ENCODE peak calls at places on chromosomes 16 and 17, in five cellular contexts. Y is IMR-90, E is ascending aorta, J is endothelial cell of umbilical vein, R is psoas muscle. H is an unnamed sample.
A peak's percentile ranks its signal among the peaks of the same experiment; 100 is the strongest.

GRCh38 chr17:17613708-17614114 is 22.2 kb upstream of the PEMT start:
- DNase-seq in J (peak; percentile 73), R (no peak), E (no peak), Y (peak; percentile 73), H (no peak)

GRCh38 chr16:55572439-55572838 is 6.0 kb downstream of the CAPNS2 start:
- DNase-seq in J (no peak), Y (no peak), E (no peak), R (no peak), H (no peak)

GRCh38 chr17:8788998-8789397 is 10.2 kb downstream of the MFSD6L start:
- DNase-seq in J (no peak), R (no peak), Y (no peak), E (no peak), H (no peak)

GRCh38 chr17:66652840-66653507 is 181.9 kb upstream of the CACNG5 start:
- DNase-seq in E (no peak), R (no peak), J (peak; percentile 14), Y (peak; percentile 74), H (no peak)

GRCh38 chr16:50940275-50940854 is 198.5 kb downstream of the CYLD start:
- DNase-seq in J (no peak), E (no peak), Y (no peak), R (no peak), H (no peak)

GRCh38 chr16:75341934-75342811 is 90.7 kb upstream of the BCAR1 start:
- DNase-seq in J (peak; percentile 99), R (no peak), E (no peak), Y (peak; percentile 65), H (no peak)

GRCh38 chr17:8016632-8017424 is 14.4 kb downstream of the GUCY2D start:
- DNase-seq in E (no peak), J (peak; percentile 12), Y (no peak), R (no peak), H (peak; percentile 80)

GRCh38 chr16:12228607-12229499 is 252.3 kb downstream of the SNX29 start:
- DNase-seq in Y (peak; percentile 71), E (no peak), R (peak; percentile 31), J (peak; percentile 67), H (peak; percentile 56)

GRCh38 chr17:82696916-82697807 is 1.3 kb downstream of the RAB40B start:
- DNase-seq in J (no peak), E (no peak), R (no peak), Y (no peak), H (no peak)

GRCh38 chr17:82881900-82882714 is 42.3 kb upstream of the ZNF750 start:
- DNase-seq in Y (no peak), J (no peak), R (peak; percentile 67), E (no peak), H (peak; percentile 80)

GRCh38 chr17:1650731-1651558 is 1.3 kb upstream of the RILP start:
- DNase-seq in J (no peak), R (no peak), Y (no peak), E (no peak), H (peak; percentile 88)

GRCh38 chr16:68473358-68474064 is 25.2 kb upstream of the SMPD3 start:
- DNase-seq in J (peak; percentile 24), Y (no peak), E (no peak), R (no peak), H (peak; percentile 88)

GRCh38 chr16:66580605-66581209 is 1.4 kb downstream of the CMTM2 start:
- DNase-seq in J (no peak), E (no peak), R (no peak), Y (peak; percentile 87), H (no peak)

GRCh38 chr16:75044800-75045361 is 46.1 kb downstream of the ZNRF1 start:
- DNase-seq in J (no peak), E (no peak), R (peak; percentile 25), Y (no peak), H (no peak)

GRCh38 chr16:11446566-11447119 is 101.4 kb downstream of the RMI2 start:
- DNase-seq in J (no peak), E (no peak), R (no peak), Y (no peak), H (peak; percentile 11)

GRCh38 chr17:19805006-19805405 is 56.9 kb upstream of the ALDH3A1 start:
- DNase-seq in Y (peak; percentile 31), J (peak; percentile 36), E (no peak), R (no peak), H (no peak)

GRCh38 chr17:62309381-62309780 is 71.0 kb upstream of the EFCAB3 start:
- DNase-seq in Y (no peak), J (no peak), E (no peak), R (no peak), H (no peak)

GRCh38 chr16:69471121-69471520 is 46.7 kb downstream of the CYB5B start:
- DNase-seq in E (no peak), R (no peak), J (no peak), Y (no peak), H (no peak)

GRCh38 chr17:4108397-4108796 is 34.4 kb downstream of the ZZEF1 start:
- DNase-seq in E (no peak), J (no peak), R (no peak), Y (no peak), H (no peak)

GRCh38 chr16:67713647-67714273 is 5.4 kb downstream of the GFOD2 start:
- DNase-seq in Y (no peak), R (no peak), J (no peak), E (no peak), H (no peak)

GRCh38 chr16:5064915-5065314 is 841 bp downstream of the C16orf89 start:
- DNase-seq in J (no peak), R (no peak), Y (peak; percentile 24), E (no peak), H (no peak)

GRCh38 chr17:48047741-48048320 is 328 bp upstream of the NFE2L1 start:
- DNase-seq in Y (peak; percentile 100), R (peak; percentile 99), J (peak; percentile 100), E (peak; percentile 99), H (peak; percentile 100)

GRCh38 chr16:1184980-1185379 is 32.1 kb downstream of the CACNA1H start:
- DNase-seq in E (no peak), R (no peak), Y (no peak), J (no peak), H (no peak)

GRCh38 chr16:1184156-1184868 is 31.4 kb downstream of the CACNA1H start:
- DNase-seq in J (no peak), E (no peak), Y (no peak), R (no peak), H (no peak)

GRCh38 chr16:1180772-1181714 is 28.1 kb downstream of the CACNA1H start:
- DNase-seq in R (no peak), J (no peak), Y (no peak), E (peak; percentile 53), H (no peak)

GRCh38 chr16:1183235-1183907 is 30.5 kb downstream of the CACNA1H start:
- DNase-seq in R (peak; percentile 48), E (no peak), Y (peak; percentile 63), J (peak; percentile 8), H (no peak)

DNA sequence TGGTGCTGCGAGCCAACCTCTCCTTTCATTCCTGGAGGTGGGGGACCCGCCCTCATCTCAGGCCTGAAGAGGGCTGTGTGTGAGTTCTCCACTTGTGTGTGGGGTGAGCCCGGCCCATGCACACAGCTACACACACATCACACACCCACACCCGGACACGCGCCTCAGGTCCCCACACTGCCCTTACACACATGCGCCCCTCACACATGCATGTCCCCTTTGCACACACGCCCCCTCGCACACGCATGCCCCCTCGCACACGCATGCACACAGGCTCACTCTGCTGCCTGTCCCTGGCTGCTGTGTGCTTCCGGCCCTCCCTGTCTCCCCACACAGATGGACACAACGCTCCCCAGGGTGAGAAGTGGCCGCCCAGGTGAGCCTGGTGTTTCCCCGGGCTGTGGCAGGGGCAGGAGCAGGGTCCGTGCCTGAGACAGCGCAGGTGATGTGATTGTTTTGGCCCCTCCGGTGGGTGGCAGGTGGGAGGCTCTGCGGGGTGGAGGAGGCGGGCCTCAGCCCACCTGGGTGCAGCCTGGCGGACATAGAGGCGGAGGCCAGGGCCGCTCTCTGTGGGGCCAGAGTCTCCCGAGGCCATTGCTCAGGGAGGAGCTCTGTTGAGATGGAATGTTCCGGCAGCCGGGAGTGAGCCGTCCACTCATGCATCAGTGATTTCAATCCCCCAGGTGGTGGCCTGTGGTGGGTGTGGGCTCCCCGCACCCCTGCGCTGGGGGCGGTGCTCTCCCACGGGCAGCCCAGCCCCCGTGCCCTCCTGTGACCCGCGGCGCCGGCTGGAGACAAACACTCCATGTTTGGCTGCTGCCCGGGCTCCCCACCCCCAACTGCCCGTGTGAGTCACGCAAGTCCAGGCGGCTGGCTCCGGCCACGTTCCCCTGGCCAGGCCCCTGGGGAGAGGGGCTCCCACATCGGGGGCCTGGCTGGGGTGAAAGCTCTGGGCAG is 29.1 kb downstream of the CACNA1H start:
- DNase-seq in R (peak; percentile 63), Y (peak; percentile 85), E (peak; percentile 70), J (peak; percentile 59), H (peak; percentile 81)
- H3K27ac ChIP-seq in R (peak overlapping the region; percentile 46), Y (peak overlapping the region; percentile 84), E (peak overlapping the region; percentile 91), J (no peak overlapping the region), H (peak overlapping the region; percentile 69)

DNA sequence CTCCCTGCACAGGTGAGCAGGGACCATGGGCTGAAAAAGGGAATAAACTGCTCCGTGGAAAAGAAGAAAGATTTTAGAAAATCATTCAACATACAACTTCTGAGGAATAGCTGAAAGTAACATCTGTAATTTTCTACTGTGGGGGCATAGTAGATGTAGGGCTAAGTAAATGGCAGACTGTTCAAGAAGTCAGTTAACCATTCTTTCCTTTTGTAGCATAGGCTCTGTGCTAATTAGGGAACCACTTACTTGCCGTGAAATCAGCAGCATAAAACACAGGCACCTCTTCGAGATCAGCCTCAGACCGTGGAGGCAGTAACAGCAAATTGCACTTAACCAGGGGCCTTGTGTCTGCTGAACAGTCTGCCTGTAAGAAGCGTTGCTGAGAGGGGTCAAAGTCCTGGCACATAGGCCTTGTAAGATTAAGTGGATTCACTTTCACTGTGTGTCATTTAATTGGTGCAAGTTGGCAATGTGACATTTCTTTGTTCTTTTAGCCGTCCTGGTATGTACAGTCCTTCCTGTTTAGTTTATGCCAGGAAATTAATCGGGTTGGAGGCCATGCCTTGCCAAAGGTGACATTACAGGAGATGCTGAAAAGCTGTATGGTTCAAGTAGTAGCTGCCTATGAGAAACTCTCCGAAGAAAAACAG is 10.4 kb downstream of the COG1 start:
- DNase-seq in Y (no peak), J (peak; percentile 90), R (no peak), E (no peak), H (no peak)
- H3K36me3 ChIP-seq in Y (peaks cover 84% of the 10 kb centered on the region), J (peaks cover 55% of the 10 kb centered on the region), R (peaks cover 23% of the 10 kb centered on the region), E (peaks cover 100% of the 10 kb centered on the region), H (peaks cover 65% of the 10 kb centered on the region)

DNA sequence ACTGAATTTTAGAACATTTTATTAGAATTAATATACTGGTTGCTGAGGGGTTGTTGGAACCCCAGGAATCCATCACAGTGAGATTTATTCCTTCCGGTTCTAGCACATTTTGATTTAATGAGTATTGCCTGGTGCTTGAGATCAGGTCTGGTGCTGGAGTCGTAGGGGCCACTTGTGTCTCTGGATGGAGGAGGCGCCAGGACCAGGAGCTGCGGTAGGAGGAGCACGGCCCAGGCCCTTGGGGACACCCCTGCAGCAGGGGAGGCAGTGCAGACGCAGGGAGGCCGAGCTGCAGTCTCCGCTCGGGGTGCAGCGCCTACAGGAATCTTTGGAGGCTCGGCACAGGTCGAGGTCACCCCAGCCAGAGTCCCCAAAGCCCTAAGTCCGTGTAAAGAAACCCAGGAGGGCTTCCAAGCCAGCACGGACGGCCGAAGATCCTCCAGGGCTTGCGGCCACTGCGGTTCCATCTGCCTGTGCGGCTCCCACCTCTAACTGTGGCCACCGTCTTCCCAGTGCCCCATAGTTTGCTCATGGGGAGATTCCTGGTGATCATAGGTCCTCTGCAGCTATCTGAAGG is 66.2 kb upstream of the CREBBP start:
- DNase-seq in R (no peak), Y (no peak), E (no peak), J (no peak), H (no peak)
- H3K27ac ChIP-seq in R (no peak overlapping the region), Y (peak overlapping the region; percentile 61), E (peak overlapping the region; percentile 82), J (no peak overlapping the region), H (no peak overlapping the region)

DNA sequence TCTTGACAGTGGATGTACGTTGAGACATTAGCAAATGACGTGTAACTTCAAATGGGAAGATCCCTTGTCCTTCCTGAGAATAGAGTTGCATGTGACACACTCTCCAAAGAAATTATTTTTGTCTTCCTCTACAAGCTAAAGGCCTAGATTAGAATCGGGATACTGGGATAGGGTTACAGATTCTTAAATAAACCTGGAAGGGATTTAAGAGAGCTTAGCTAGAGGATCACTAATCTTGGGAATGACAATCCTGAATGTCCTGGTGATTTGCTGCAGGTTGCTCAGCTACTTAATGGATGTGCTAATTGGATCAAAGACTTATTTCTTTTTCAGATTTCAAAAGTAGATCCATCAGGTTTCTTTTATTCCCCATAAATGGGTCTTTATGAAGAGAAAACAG is 101.9 kb downstream of the KCNJ2 start:
- DNase-seq in Y (no peak), R (no peak), E (no peak), J (no peak), H (no peak)
- H3K36me3 ChIP-seq in Y (no peaks in the 10 kb centered on the region), R (no peaks in the 10 kb centered on the region), E (no peaks in the 10 kb centered on the region), J (no peaks in the 10 kb centered on the region), H (no peaks in the 10 kb centered on the region)

H was measured in right lobe of liver.